ENCODE peak calls at places on chromosomes 13 and 19, in ten cellular contexts. M is T-cell; S is NCI-H1105 treated with DMSO at 0.1 percent for 48 hours; A is activated T-helper 1 cell treated with Interleukin-2 at 50 U/mL for 16 hours; U is NCI-H345; F is activated CD4-positive, CD25-positive, alpha-beta regulatory T cell treated with anti-CD3 and anti-CD28 coated beads, Interleukin-2, amount 50 U/mL, for 72 hours; C is NCI-H1417; N is activated gamma-delta T cell treated with anti-CD3 and anti-CD28 coated beads, Interleukin-2, amount 50 U/mL, for 16 hours; Q is DMS53; O is mesenchymal stem cell. P is an unnamed sample.
A peak's percentile ranks its signal among the peaks of the same experiment; 100 is the strongest.

GRCh38 chr13:99496322-99497142 is 4.7 kb upstream of the TM9SF2 start:
- DNase-seq in M (peak; percentile 59), S (no peak), A (peak; percentile 50), U (no peak), F (peak; percentile 44), C (no peak), N (peak; percentile 28), Q (peak; percentile 1), O (peak; percentile 13), P (peak; percentile 26)

GRCh38 chr13:74226791-74227475 is 92.7 kb upstream of the KLF12 start:
- DNase-seq in M (no peak), S (no peak), A (no peak), U (no peak), F (no peak), C (no peak), N (no peak), Q (no peak), O (no peak), P (no peak)

GRCh38 chr13:64482373-64482772 is 2747.8 kb downstream of the PCDH9 start:
- DNase-seq in M (no peak), S (no peak), A (no peak), U (no peak), F (no peak), C (no peak), N (no peak), Q (no peak), O (no peak), P (no peak)

GRCh38 chr19:38004100-38004504 is 97.1 kb downstream of the SIPA1L3 start:
- DNase-seq in M (no peak), S (no peak), A (no peak), U (no peak), F (no peak), C (no peak), N (no peak), Q (no peak), O (no peak), P (peak; percentile 70)

GRCh38 chr13:110471833-110472162 is 89.7 kb downstream of the RAB20 start:
- DNase-seq in M (no peak), S (no peak), A (no peak), U (no peak), F (no peak), C (peak; percentile 24), N (no peak), Q (peak; percentile 7), O (peak; percentile 87), P (peak; percentile 78)

GRCh38 chr13:40064723-40065122 is 409.3 kb downstream of the COG6 start:
- DNase-seq in M (no peak), S (no peak), A (no peak), U (no peak), F (no peak), C (no peak), N (no peak), Q (peak; percentile 20), O (peak; percentile 67), P (peak; percentile 82)

GRCh38 chr19:16462757-16463250 is 9.0 kb downstream of the EPS15L1 start:
- DNase-seq in M (no peak), S (no peak), A (no peak), U (no peak), F (no peak), C (no peak), N (no peak), Q (peak; percentile 45), O (peak; percentile 30), P (no peak)

GRCh38 chr19:17097593-17098126 is 22.1 kb downstream of the MYO9B start:
- DNase-seq in M (no peak), S (no peak), A (no peak), U (no peak), F (no peak), C (no peak), N (no peak), Q (peak; percentile 30), O (peak; percentile 80), P (no peak)

GRCh38 chr13:48110930-48111721 is 16.2 kb upstream of the MED4 start:
- DNase-seq in M (no peak), S (no peak), A (no peak), U (no peak), F (no peak), C (no peak), N (no peak), Q (no peak), O (no peak), P (no peak)

GRCh38 chr19:47111682-47112165 is 1.9 kb downstream of the ZC3H4 start:
- DNase-seq in M (no peak), S (no peak), A (no peak), U (no peak), F (no peak), C (no peak), N (no peak), Q (peak; percentile 53), O (no peak), P (no peak)

P was measured in ascending aorta.